ENCODE peak calls at places on chromosomes 6 and 20, in five cellular contexts. Y is non-pigmented ciliary epithelial cell; L is activated CD8-positive, alpha-beta T cell treated with anti-CD3 and anti-CD28 coated beads for 36 hours; U is cardiac fibroblast; S is EL. B is an unnamed sample.

GRCh38 chr20:43680976-43681375 is 14.1 kb downstream of the MYBL2 start:
- DNase-seq in U (no peak), Y (no peak), L (no peak), S (no peak), B (no peak)

GRCh38 chr6:84738996-84739865 is 25.2 kb downstream of the TBX18 start:
- DNase-seq in L (no peak), Y (no peak), S (no peak), U (peak), B (no peak)

GRCh38 chr6:162962093-162962492 is 234.3 kb downstream of the PACRG start:
- DNase-seq in S (peak), Y (no peak), L (no peak), U (peak), B (no peak)

GRCh38 chr6:54717849-54718455 is 128.6 kb upstream of the FAM83B start:
- DNase-seq in L (peak), S (peak), U (peak), Y (peak), B (no peak)

GRCh38 chr6:6741264-6741663 is 152.7 kb downstream of the LY86 start:
- DNase-seq in Y (no peak), S (no peak), U (no peak), L (no peak), B (no peak)

GRCh38 chr6:23851551-23851950 is 274.5 kb upstream of the NRSN1 start:
- DNase-seq in Y (no peak), L (no peak), U (no peak), S (no peak), B (no peak)

GRCh38 chr6:160861824-160862223 is 129.7 kb upstream of the MAP3K4 start:
- DNase-seq in Y (no peak), S (no peak), U (no peak), L (no peak), B (no peak)

GRCh38 chr6:82385961-82386360 is 22.3 kb downstream of the TPBG start:
- DNase-seq in Y (no peak), S (no peak), L (no peak), U (no peak), B (no peak)

GRCh38 chr6:131682427-131682826 is 18.8 kb downstream of the OR2A4 start:
- DNase-seq in U (peak), L (no peak), Y (no peak), S (peak), B (no peak)

GRCh38 chr6:100382031-100382430 is 82.7 kb downstream of the SIM1 start:
- DNase-seq in S (no peak), L (no peak), Y (no peak), U (no peak), B (no peak)

GRCh38 chr20:41050361-41051019 is 21.9 kb downstream of the TOP1 start:
- DNase-seq in L (no peak), U (no peak), S (peak), Y (no peak), B (no peak)

GRCh38 chr20:46698788-46699187 is 9.5 kb upstream of the TP53RK start:
- DNase-seq in S (peak), L (no peak), Y (no peak), U (peak), B (no peak)

GRCh38 chr6:328184-328670 is 35.9 kb downstream of the DUSP22 start:
- DNase-seq in U (peak), L (peak), S (peak), Y (peak), B (peak)

GRCh38 chr6:19311786-19312185 is 525.4 kb upstream of the ID4 start:
- DNase-seq in S (no peak), U (no peak), L (no peak), Y (no peak), B (no peak)

GRCh38 chr6:166686317-166686716 is 59.3 kb upstream of the RPS6KA2 start:
- DNase-seq in L (no peak), Y (no peak), S (no peak), U (no peak), B (no peak)

GRCh38 chr6:90350689-90351554 is 54.3 kb upstream of the BACH2 start:
- DNase-seq in Y (no peak), S (no peak), L (peak), U (no peak), B (no peak)

GRCh38 chr6:44040786-44041185 is 86.5 kb downstream of the MRPL14 start:
- DNase-seq in U (no peak), L (no peak), Y (no peak), S (no peak), B (no peak)

GRCh38 chr20:47020231-47020630 is 125.6 kb downstream of the EYA2 start:
- DNase-seq in U (no peak), S (no peak), L (no peak), Y (no peak), B (no peak)

GRCh38 chr20:40651121-40651520 is 37.9 kb downstream of the MAFB start:
- DNase-seq in S (peak), Y (peak), U (peak), L (no peak), B (no peak)